ENCODE peak calls at places on chromosomes 4 and X, in five cellular contexts. Z, T, G, S and Y are unnamed samples.

GRCh38 chr4:133150643-133151300 is 1.7 kb downstream of the PCDH10 start:
- DNase-seq in Z (no peak), T (no peak), G (no peak), S (peak), Y (no peak)

GRCh38 chrX:95764972-95765451 is 919.6 kb upstream of the DIAPH2 start:
- DNase-seq in Z (no peak), T (no peak), G (peak), S (peak), Y (no peak)

GRCh38 chr4:61201562-61202099 is 1.5 kb downstream of the ADGRL3 start:
- DNase-seq in Z (no peak), T (no peak), G (no peak), S (no peak), Y (no peak)

GRCh38 chr4:29037501-29037900 is 1682.7 kb upstream of the PCDH7 start:
- DNase-seq in Z (no peak), T (no peak), G (no peak), S (no peak), Y (no peak)

GRCh38 chr4:16225996-16226815 is at the start of gene TAPT1:
- DNase-seq in Z (peak), T (no peak), G (no peak), S (peak), Y (no peak)

GRCh38 chrX:129323115-129323514 is 200.2 kb downstream of the SMARCA1 start:
- DNase-seq in Z (no peak), T (no peak), G (no peak), S (no peak), Y (no peak)

GRCh38 chrX:130974323-130974722 is 71.3 kb upstream of the ENOX2 start:
- DNase-seq in Z (no peak), T (no peak), G (no peak), S (no peak), Y (no peak)

GRCh38 chrX:24479924-24480722 is 15.0 kb downstream of the PDK3 start:
- DNase-seq in Z (no peak), T (no peak), G (no peak), S (no peak), Y (peak)

GRCh38 chr4:112633477-112634235 is 3.1 kb downstream of the ZGRF1 start:
- DNase-seq in Z (no peak), T (no peak), G (peak), S (peak), Y (peak)

GRCh38 chrX:2883770-2884169 is 45.4 kb downstream of the ARSD start:
- DNase-seq in Z (no peak), T (no peak), G (no peak), S (no peak), Y (no peak)

GRCh38 chr4:23484689-23485088 is 405.2 kb downstream of the PPARGC1A start:
- DNase-seq in Z (no peak), T (no peak), G (no peak), S (no peak), Y (no peak)

GRCh38 chr4:99847362-99847976 is 30.8 kb downstream of the DAPP1 start:
- DNase-seq in Z (no peak), T (no peak), G (no peak), S (no peak), Y (peak)

GRCh38 chr4:181523973-181524372 is 719.2 kb upstream of the TENM3 start:
- DNase-seq in Z (no peak), T (no peak), G (no peak), S (no peak), Y (no peak)
- TF ChIP-seq HDAC2 in Z (no peak), T (no peak), G (no peak), S (no peak), Y (no peak)

DNA sequence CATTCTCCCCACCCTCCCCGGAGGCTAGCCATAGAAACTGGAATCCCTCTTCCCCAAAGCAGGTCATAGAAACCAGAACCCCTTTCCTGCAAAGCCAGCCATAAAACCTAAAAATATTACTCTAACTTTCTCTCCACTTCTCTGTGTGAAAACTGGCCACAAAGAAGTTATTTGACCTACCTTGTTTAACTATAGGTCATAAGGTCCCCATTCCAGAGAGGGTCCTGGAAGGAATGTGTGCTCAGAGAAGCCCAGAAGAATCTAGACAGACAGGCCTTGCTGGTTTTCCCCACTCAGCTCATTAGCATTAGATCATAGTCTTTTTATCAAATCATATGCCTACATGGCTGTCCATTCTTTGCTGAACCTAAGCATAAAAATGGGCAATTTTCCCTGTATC is 52.8 kb upstream of the TEX13A start:
- DNase-seq in Z (no peak), T (no peak), G (no peak), S (no peak), Y (no peak)
- TF ChIP-seq HDAC2 in Z (no peak), T (no peak), G (no peak), S (no peak), Y (no peak)

GRCh38 chr4:69239777-69240176 is 25.2 kb upstream of the UGT2B11 start:
- DNase-seq in Z (no peak), T (no peak), G (peak), S (no peak), Y (no peak)
- TF ChIP-seq HDAC2 in Z (no peak), T (no peak), G (peak), S (no peak), Y (no peak)

DNA sequence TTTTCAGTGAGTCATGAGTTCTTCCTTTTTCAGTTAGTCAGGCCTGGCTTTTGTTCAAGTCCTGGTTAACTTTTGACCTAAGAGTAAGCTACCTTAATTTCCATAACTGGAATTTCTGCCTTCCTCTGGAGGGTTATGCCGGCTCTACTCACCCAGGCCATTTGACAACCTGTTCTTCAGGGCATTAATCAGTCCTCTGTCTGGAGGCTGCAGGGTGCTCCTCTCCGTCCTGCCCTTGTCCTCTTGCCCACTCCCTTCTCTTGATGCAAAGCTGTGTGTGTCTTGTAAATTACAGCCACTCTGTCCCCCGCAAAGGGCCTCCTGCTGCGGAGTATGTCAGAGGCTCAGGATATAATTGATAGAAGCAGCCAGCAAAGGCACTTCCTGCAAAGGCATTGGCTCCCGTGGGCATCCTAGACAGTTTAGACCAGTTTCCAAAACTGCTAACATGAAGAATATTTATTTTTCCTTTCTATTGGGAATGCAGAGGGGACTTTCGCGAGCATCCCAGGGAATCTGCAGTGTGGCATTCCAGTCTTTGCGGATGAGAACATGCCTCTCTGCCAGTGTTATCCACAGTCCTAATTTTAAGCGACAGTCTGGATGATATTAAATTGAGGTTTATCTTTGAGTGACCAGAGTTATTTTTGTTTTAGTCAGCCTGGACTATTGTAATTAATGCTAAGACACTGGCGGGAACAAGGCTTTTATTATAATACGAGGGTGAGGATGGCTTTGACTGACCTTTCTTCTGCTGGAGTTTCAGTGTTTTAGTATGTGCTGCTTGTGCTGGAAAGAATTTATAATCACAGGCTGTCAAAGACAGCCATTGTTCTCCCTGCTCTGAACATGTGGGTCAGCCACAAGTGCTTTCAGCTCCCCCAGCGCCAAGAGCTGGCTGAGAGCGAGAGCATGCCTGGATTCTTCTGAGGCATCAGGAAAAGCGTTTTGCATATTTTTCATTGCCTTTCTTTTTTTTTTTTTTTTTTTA is 74.2 kb downstream of the LIMCH1 start:
- DNase-seq in Z (no peak), T (no peak), G (no peak), S (peak), Y (no peak)
- TF ChIP-seq HDAC2 in Z (no peak), T (no peak), G (no peak), S (no peak), Y (no peak)

DNA sequence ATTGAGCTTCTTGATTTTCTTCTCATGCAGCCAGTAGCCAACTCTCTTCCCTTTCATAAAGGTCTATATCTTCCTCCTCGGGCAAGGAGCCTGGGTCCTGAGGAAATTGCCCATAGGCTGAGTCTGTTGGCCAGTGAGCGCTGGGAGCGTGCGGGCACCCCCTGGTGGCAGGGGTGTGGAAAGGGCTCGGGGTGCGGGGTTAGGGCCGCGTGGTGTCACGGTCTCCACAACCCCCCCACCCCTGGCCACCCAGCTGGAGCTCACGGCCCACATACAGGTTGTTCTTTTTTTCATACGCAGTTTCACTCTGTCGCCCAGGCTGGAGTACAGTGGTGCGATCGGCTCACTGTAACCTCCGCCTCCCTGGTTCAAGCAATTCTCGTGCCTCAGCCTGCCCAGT is 13.1 kb downstream of the RBM10 start:
- DNase-seq in Z (peak), T (no peak), G (no peak), S (no peak), Y (no peak)
- TF ChIP-seq HDAC2 in Z (no peak), T (no peak), G (no peak), S (no peak), Y (no peak)

DNA sequence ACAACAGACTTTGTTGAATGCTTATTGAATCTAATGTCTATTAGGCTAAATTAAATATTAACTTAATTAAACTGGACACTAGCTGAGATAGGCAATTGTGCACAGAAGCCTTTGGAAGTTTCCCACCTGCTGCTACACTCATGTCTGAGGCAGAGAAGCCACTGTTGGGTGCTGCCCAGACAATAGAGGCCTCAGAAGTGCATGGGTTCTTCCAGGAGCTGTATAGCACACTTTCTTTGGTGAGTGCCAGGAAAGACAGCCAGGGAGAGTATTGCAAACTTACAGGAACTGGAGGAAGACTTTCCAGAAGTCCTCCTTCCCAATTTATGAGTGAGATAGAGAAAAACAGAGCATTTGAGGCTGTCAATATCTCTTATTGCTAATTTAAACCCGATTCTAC is 89.9 kb downstream of the GPAT3 start:
- DNase-seq in Z (no peak), T (no peak), G (no peak), S (no peak), Y (no peak)
- TF ChIP-seq HDAC2 in Z (no peak), T (no peak), G (no peak), S (no peak), Y (no peak)

GRCh38 chrX:12065251-12065650 is 73.0 kb upstream of the FRMPD4 start:
- DNase-seq in Z (no peak), T (peak), G (no peak), S (peak), Y (no peak)
- TF ChIP-seq HDAC2 in Z (no peak), T (no peak), G (no peak), S (no peak), Y (no peak)